ENCODE peak calls at places on chromosomes 12 and 14, in six cellular contexts. One of them, this sample, is unnamed.

GRCh38 chr14:75119056-75119455 is 7.8 kb downstream of the NEK9 start:
- DNase-seq in T-helper 2 cell: no peak
- DNase-seq in astrocyte of the spinal cord: no peak
- DNase-seq in MM.1S: no peak
- DNase-seq in NCI-H1105: no peak
- DNase-seq in NT2/D1: no peak
- DNase-seq in this sample: no peak

GRCh38 chr12:124094188-124094587 is 121.2 kb downstream of the ZNF664 start:
- DNase-seq in NCI-H1105: no peak
- DNase-seq in astrocyte of the spinal cord: no peak
- DNase-seq in MM.1S: no peak
- DNase-seq in T-helper 2 cell: no peak
- DNase-seq in NT2/D1: no peak
- DNase-seq in this sample: no peak

GRCh38 chr14:74591899-74592298 is 20.1 kb downstream of the LTBP2 start:
- DNase-seq in T-helper 2 cell: no peak
- DNase-seq in MM.1S: no peak
- DNase-seq in NCI-H1105: no peak
- DNase-seq in astrocyte of the spinal cord: no peak
- DNase-seq in NT2/D1: no peak
- DNase-seq in this sample: no peak

GRCh38 chr14:34781242-34781641 is 66.8 kb upstream of the CFL2 start:
- DNase-seq in NCI-H1105: no peak
- DNase-seq in MM.1S: no peak
- DNase-seq in NT2/D1: no peak
- DNase-seq in astrocyte of the spinal cord: peak; percentile 72
- DNase-seq in T-helper 2 cell: no peak
- DNase-seq in this sample: no peak

GRCh38 chr12:46788247-46788887 is 37.4 kb downstream of the SLC38A4 start:
- DNase-seq in NT2/D1: no peak
- DNase-seq in T-helper 2 cell: no peak
- DNase-seq in NCI-H1105: no peak
- DNase-seq in MM.1S: peak; percentile 10
- DNase-seq in astrocyte of the spinal cord: peak; percentile 40
- DNase-seq in this sample: no peak

GRCh38 chr12:92432724-92433281 is 270.0 kb upstream of the PLEKHG7 start:
- DNase-seq in NT2/D1: no peak
- DNase-seq in MM.1S: peak; percentile 82
- DNase-seq in astrocyte of the spinal cord: no peak
- DNase-seq in T-helper 2 cell: no peak
- DNase-seq in NCI-H1105: no peak
- DNase-seq in this sample: no peak

GRCh38 chr14:103444837-103445524 is 59.8 kb downstream of the MARK3 start:
- DNase-seq in NCI-H1105: no peak
- DNase-seq in T-helper 2 cell: no peak
- DNase-seq in NT2/D1: no peak
- DNase-seq in astrocyte of the spinal cord: peak; percentile 61
- DNase-seq in MM.1S: no peak
- DNase-seq in this sample: no peak

GRCh38 chr12:67716817-67717216 is 68.3 kb downstream of the DYRK2 start:
- DNase-seq in astrocyte of the spinal cord: peak; percentile 42
- DNase-seq in NCI-H1105: no peak
- DNase-seq in MM.1S: no peak
- DNase-seq in T-helper 2 cell: no peak
- DNase-seq in NT2/D1: no peak
- DNase-seq in this sample: no peak

GRCh38 chr14:105061428-105062047 is 3.7 kb downstream of the GPR132 start:
- DNase-seq in T-helper 2 cell: no peak
- DNase-seq in NCI-H1105: no peak
- DNase-seq in MM.1S: no peak
- DNase-seq in NT2/D1: no peak
- DNase-seq in astrocyte of the spinal cord: no peak
- DNase-seq in this sample: no peak

GRCh38 chr14:53915364-53916014 is 41.1 kb downstream of the BMP4 start:
- DNase-seq in NCI-H1105: no peak
- DNase-seq in astrocyte of the spinal cord: no peak
- DNase-seq in MM.1S: no peak
- DNase-seq in T-helper 2 cell: no peak
- DNase-seq in NT2/D1: no peak
- DNase-seq in this sample: no peak

GRCh38 chr12:88052686-88053085 is 23.5 kb upstream of the C12orf50 start:
- DNase-seq in NCI-H1105: peak; percentile 26
- DNase-seq in MM.1S: peak; percentile 31
- DNase-seq in astrocyte of the spinal cord: peak; percentile 46
- DNase-seq in NT2/D1: peak; percentile 16
- DNase-seq in T-helper 2 cell: no peak
- DNase-seq in this sample: no peak

GRCh38 chr14:75452900-75453816 is 25.3 kb downstream of the JDP2 start:
- DNase-seq in T-helper 2 cell: no peak
- DNase-seq in NCI-H1105: no peak
- DNase-seq in MM.1S: no peak
- DNase-seq in astrocyte of the spinal cord: peak; percentile 75
- DNase-seq in NT2/D1: peak; percentile 86
- DNase-seq in this sample: no peak

GRCh38 chr14:92710001-92710341 is 38.5 kb downstream of the LGMN start:
- DNase-seq in astrocyte of the spinal cord: no peak
- DNase-seq in MM.1S: no peak
- DNase-seq in NCI-H1105: no peak
- DNase-seq in NT2/D1: no peak
- DNase-seq in T-helper 2 cell: no peak
- DNase-seq in this sample: no peak

GRCh38 chr14:102363182-102363952 is 626 bp downstream of the TECPR2 start:
- DNase-seq in T-helper 2 cell: no peak
- DNase-seq in NCI-H1105: peak; percentile 50
- DNase-seq in MM.1S: no peak
- DNase-seq in NT2/D1: no peak
- DNase-seq in astrocyte of the spinal cord: peak; percentile 38
- DNase-seq in this sample: peak; percentile 13

GRCh38 chr12:2733493-2734252 is 61.1 kb upstream of the FKBP4 start:
- DNase-seq in T-helper 2 cell: no peak
- DNase-seq in NT2/D1: no peak
- DNase-seq in astrocyte of the spinal cord: no peak
- DNase-seq in MM.1S: no peak
- DNase-seq in NCI-H1105: no peak
- DNase-seq in this sample: no peak

GRCh38 chr12:52496590-52497071 is 3.6 kb upstream of the KRT6A start:
- DNase-seq in MM.1S: no peak
- DNase-seq in astrocyte of the spinal cord: peak; percentile 67
- DNase-seq in NT2/D1: peak; percentile 91
- DNase-seq in NCI-H1105: no peak
- DNase-seq in T-helper 2 cell: no peak
- DNase-seq in this sample: no peak

GRCh38 chr14:91237219-91237618 is 7.3 kb downstream of the GPR68 start:
- DNase-seq in NCI-H1105: no peak
- DNase-seq in MM.1S: no peak
- DNase-seq in T-helper 2 cell: no peak
- DNase-seq in NT2/D1: no peak
- DNase-seq in astrocyte of the spinal cord: peak; percentile 88
- DNase-seq in this sample: no peak

GRCh38 chr12:117836999-117837736 is 131.6 kb downstream of the KSR2 start:
- DNase-seq in MM.1S: peak; percentile 46
- DNase-seq in T-helper 2 cell: peak; percentile 55
- DNase-seq in NCI-H1105: peak; percentile 44
- DNase-seq in NT2/D1: peak; percentile 77
- DNase-seq in astrocyte of the spinal cord: peak; percentile 78
- DNase-seq in this sample: peak; percentile 56

GRCh38 chr14:22276913-22277816 is 311.9 kb downstream of the DAD1 start:
- DNase-seq in astrocyte of the spinal cord: peak; percentile 46
- DNase-seq in MM.1S: no peak
- DNase-seq in T-helper 2 cell: no peak
- DNase-seq in NCI-H1105: no peak
- DNase-seq in NT2/D1: no peak
- DNase-seq in this sample: no peak

GRCh38 chr14:51369814-51370213 is 129.8 kb downstream of the TMX1 start:
- DNase-seq in NCI-H1105: no peak
- DNase-seq in MM.1S: peak; percentile 10
- DNase-seq in astrocyte of the spinal cord: no peak
- DNase-seq in NT2/D1: peak; percentile 20
- DNase-seq in T-helper 2 cell: no peak
- DNase-seq in this sample: no peak

GRCh38 chr12:45660330-45660729 is 69.2 kb upstream of the ARID2 start:
- DNase-seq in NT2/D1: no peak
- DNase-seq in T-helper 2 cell: no peak
- DNase-seq in NCI-H1105: no peak
- DNase-seq in MM.1S: no peak
- DNase-seq in astrocyte of the spinal cord: peak; percentile 76
- DNase-seq in this sample: no peak

GRCh38 chr12:4664111-4664510 is 15.2 kb downstream of the NDUFA9 start:
- DNase-seq in T-helper 2 cell: no peak
- DNase-seq in NCI-H1105: no peak
- DNase-seq in MM.1S: no peak
- DNase-seq in astrocyte of the spinal cord: peak; percentile 79
- DNase-seq in NT2/D1: no peak
- DNase-seq in this sample: no peak

GRCh38 chr12:69468237-69469026 is 1.8 kb upstream of the FRS2 start:
- DNase-seq in astrocyte of the spinal cord: no peak
- DNase-seq in NCI-H1105: no peak
- DNase-seq in T-helper 2 cell: no peak
- DNase-seq in NT2/D1: peak; percentile 23
- DNase-seq in MM.1S: no peak
- DNase-seq in this sample: no peak

GRCh38 chr12:15535287-15535895 is 213.1 kb downstream of the PTPRO start:
- DNase-seq in NT2/D1: no peak
- DNase-seq in astrocyte of the spinal cord: no peak
- DNase-seq in MM.1S: no peak
- DNase-seq in NCI-H1105: no peak
- DNase-seq in T-helper 2 cell: no peak
- DNase-seq in this sample: no peak

GRCh38 chr12:112908548-112908947 is 1.8 kb downstream of the OAS1 start:
- DNase-seq in NT2/D1: no peak
- DNase-seq in MM.1S: no peak
- DNase-seq in NCI-H1105: no peak
- DNase-seq in T-helper 2 cell: no peak
- DNase-seq in astrocyte of the spinal cord: no peak
- DNase-seq in this sample: no peak

GRCh38 chr12:106154781-106155273 is 16.1 kb upstream of the NUAK1 start:
- DNase-seq in astrocyte of the spinal cord: no peak
- DNase-seq in NT2/D1: no peak
- DNase-seq in T-helper 2 cell: no peak
- DNase-seq in MM.1S: no peak
- DNase-seq in NCI-H1105: no peak
- DNase-seq in this sample: no peak

GRCh38 chr14:96253140-96253539 is 2.9 kb upstream of the BDKRB1 start:
- DNase-seq in T-helper 2 cell: no peak
- DNase-seq in astrocyte of the spinal cord: peak; percentile 83
- DNase-seq in NT2/D1: peak; percentile 40
- DNase-seq in MM.1S: no peak
- DNase-seq in NCI-H1105: no peak
- DNase-seq in this sample: no peak